ENCODE peak calls at places on chromosomes 7 and 10, in four cellular contexts. G is coronary artery, A is glutamatergic neuron, K is psoas muscle. D is an unnamed sample.

GRCh38 chr7:128758553-128758952 is 17.0 kb downstream of the OPN1SW start:
- DNase-seq in A (no peak), K (no peak), G (no peak), D (no peak)

GRCh38 chr10:25758041-25758457 is 176.0 kb upstream of the MYO3A start:
- DNase-seq in A (peak), G (no peak), K (no peak), D (peak)

GRCh38 chr7:74015670-74016069 is 12.3 kb upstream of the ELN start:
- DNase-seq in A (no peak), G (no peak), K (no peak), D (no peak)

GRCh38 chr7:155374276-155375252 is 76.9 kb downstream of the INSIG1 start:
- DNase-seq in A (peak), K (no peak), G (no peak), D (no peak)

GRCh38 chr10:95183132-95183450 is 10.9 kb upstream of the ACSM6 start:
- DNase-seq in G (no peak), K (no peak), A (no peak), D (no peak)

GRCh38 chr10:11435621-11436020 is 175.8 kb downstream of the USP6NL start:
- DNase-seq in G (peak), A (no peak), K (no peak), D (no peak)

GRCh38 chr7:80478683-80479082 is 33.2 kb downstream of the GNAT3 start:
- DNase-seq in K (no peak), G (no peak), A (no peak), D (no peak)

GRCh38 chr10:104925232-104925851 is 284.3 kb downstream of the SORCS3 start:
- DNase-seq in K (no peak), G (no peak), A (peak), D (peak)

GRCh38 chr10:62373995-62374861 is at the start of gene ZNF365:
- DNase-seq in G (no peak), K (peak), A (peak), D (peak)

D was measured in hepatocyte.